ENCODE peak calls at places on chromosomes 13 and 19, in ten cellular contexts. D, Q, V, P, L, T, O, W, Z and E are unnamed samples.

GRCh38 chr13:51838235-51838846 is 6.6 kb downstream of the TMEM272 start:
- DNase-seq in P (no peak), V (no peak), L (no peak), D (no peak), Z (no peak), T (no peak), W (no peak), Q (no peak), O (peak; percentile 67), E (peak; percentile 94)

GRCh38 chr13:95956589-95957148 is 96.5 kb downstream of the UGGT2 start:
- DNase-seq in L (no peak), T (no peak), O (peak; percentile 2), Q (no peak), W (no peak), V (no peak), P (no peak), Z (no peak), D (no peak), E (no peak)

GRCh38 chr13:45456196-45456972 is 8.4 kb upstream of the COG3 start:
- DNase-seq in O (peak; percentile 49), Q (no peak), P (no peak), D (no peak), Z (no peak), V (no peak), L (peak; percentile 7), W (no peak), T (no peak), E (peak; percentile 53)

GRCh38 chr13:47085346-47085745 is 188.5 kb upstream of the HTR2A start:
- DNase-seq in O (peak; percentile 40), W (no peak), L (no peak), D (no peak), P (no peak), V (no peak), Z (no peak), Q (no peak), T (no peak), E (no peak)

GRCh38 chr19:47618771-47619170 is 9.8 kb downstream of the BICRA start:
- DNase-seq in Q (no peak), L (peak; percentile 9), V (no peak), O (no peak), T (no peak), D (peak; percentile 16), P (no peak), Z (no peak), W (no peak), E (no peak)

GRCh38 chr13:20136781-20137703 is 23.8 kb downstream of the GJA3 start:
- DNase-seq in Q (peak; percentile 54), Z (peak; percentile 78), D (no peak), T (no peak), P (peak; percentile 61), W (no peak), O (no peak), L (peak; percentile 24), V (no peak), E (no peak)

GRCh38 chr19:5323475-5323811 is 17.2 kb downstream of the PTPRS start:
- DNase-seq in Q (no peak), Z (no peak), D (no peak), T (no peak), P (no peak), V (no peak), O (no peak), L (no peak), W (no peak), E (no peak)

GRCh38 chr13:42526276-42526675 is 47.7 kb upstream of the TNFSF11 start:
- DNase-seq in V (no peak), T (no peak), P (no peak), D (no peak), Q (no peak), Z (no peak), W (no peak), O (no peak), L (no peak), E (no peak)

GRCh38 chr19:45179063-45179847 is 671 bp downstream of the BLOC1S3 start:
- DNase-seq in D (no peak), P (peak; percentile 41), W (peak; percentile 65), T (no peak), V (no peak), L (peak; percentile 74), O (peak; percentile 34), Q (no peak), Z (peak; percentile 56), E (no peak)

GRCh38 chr19:18457478-18458331 is 19.8 kb upstream of the ISYNA1 start:
- DNase-seq in D (no peak), O (no peak), L (no peak), Z (no peak), Q (no peak), P (no peak), T (no peak), W (no peak), V (no peak), E (no peak)

GRCh38 chr13:41905600-41906254 is 55.2 kb downstream of the VWA8 start:
- DNase-seq in Z (no peak), D (no peak), O (no peak), T (no peak), Q (no peak), W (no peak), P (peak; percentile 34), L (peak; percentile 14), V (no peak), E (peak; percentile 18)